ENCODE peak calls at places on chromosomes 6 and 20, in six cellular contexts. Y is hepatocyte, B is cardiac muscle cell, N is brain microvascular endothelial cell, H is fibroblast of lung, S is lung. C is an unnamed sample.

GRCh38 chr6:157669747-157670216 is 153.3 kb upstream of the SNX9 start:
- DNase-seq in Y (peak; percentile 84), B (peak; percentile 88), N (peak; percentile 61), H (peak; percentile 79), S (peak; percentile 68), C (peak; percentile 42)

GRCh38 chr6:2810092-2810671 is 31.5 kb downstream of the SERPINB1 start:
- DNase-seq in Y (peak; percentile 62), B (peak; percentile 23), N (no peak), H (no peak), S (peak; percentile 61), C (no peak)

GRCh38 chr6:132188865-132189264 is 212.4 kb downstream of the MOXD1 start:
- DNase-seq in Y (no peak), B (peak; percentile 82), N (peak; percentile 47), H (peak; percentile 92), S (no peak), C (no peak)

GRCh38 chr6:130742282-130742681 is 84.9 kb upstream of the SMLR1 start:
- DNase-seq in Y (no peak), B (no peak), N (no peak), H (peak; percentile 54), S (no peak), C (no peak)

GRCh38 chr20:44912189-44912588 is 2.3 kb downstream of the PABPC1L start:
- DNase-seq in Y (no peak), B (no peak), N (no peak), H (no peak), S (no peak), C (no peak)

GRCh38 chr6:10163159-10163962 is 251.5 kb downstream of the TFAP2A start:
- DNase-seq in Y (peak; percentile 35), B (no peak), N (no peak), H (no peak), S (no peak), C (no peak)

GRCh38 chr6:168309183-168309582 is 10.4 kb downstream of the DACT2 start:
- DNase-seq in Y (no peak), B (no peak), N (no peak), H (no peak), S (no peak), C (no peak)

GRCh38 chr20:3082306-3082951 is 2.1 kb downstream of the AVP start:
- DNase-seq in Y (peak; percentile 50), B (peak; percentile 21), N (no peak), H (no peak), S (no peak), C (no peak)

GRCh38 chr6:160306284-160306683 is 41.9 kb upstream of the SLC22A3 start:
- DNase-seq in Y (no peak), B (no peak), N (no peak), H (no peak), S (no peak), C (no peak)

GRCh38 chr20:62846528-62846890 is 15.1 kb downstream of the TCFL5 start:
- DNase-seq in Y (no peak), B (no peak), N (no peak), H (no peak), S (no peak), C (no peak)

GRCh38 chr20:47501117-47501482 is 587 bp upstream of the NCOA3 start:
- DNase-seq in Y (no peak), B (no peak), N (no peak), H (no peak), S (no peak), C (no peak)

GRCh38 chr6:158040051-158040803 is 58.6 kb downstream of the SYNJ2 start:
- DNase-seq in Y (peak; percentile 84), B (peak; percentile 96), N (peak; percentile 98), H (peak; percentile 100), S (no peak), C (no peak)

GRCh38 chr20:1265226-1265915 is 723 bp upstream of the SNPH start:
- DNase-seq in Y (no peak), B (no peak), N (no peak), H (peak; percentile 43), S (no peak), C (no peak)

GRCh38 chr6:52125139-52125538 is 37.7 kb upstream of the PKHD1 start:
- DNase-seq in Y (no peak), B (no peak), N (no peak), H (no peak), S (no peak), C (no peak)

GRCh38 chr6:12233693-12234551 is 56.2 kb upstream of the EDN1 start:
- DNase-seq in Y (peak; percentile 77), B (peak; percentile 81), N (peak; percentile 81), H (peak; percentile 90), S (peak; percentile 43), C (no peak)

GRCh38 chr6:22929228-22929627 is 359.9 kb downstream of the HDGFL1 start:
- DNase-seq in Y (no peak), B (peak; percentile 41), N (no peak), H (no peak), S (no peak), C (no peak)

GRCh38 chr20:18005170-18005989 is 36.6 kb downstream of the MGME1 start:
- DNase-seq in Y (peak; percentile 28), B (no peak), N (no peak), H (no peak), S (no peak), C (no peak)

GRCh38 chr6:127111526-127111925 is 6.9 kb upstream of the RSPO3 start:
- DNase-seq in Y (no peak), B (no peak), N (no peak), H (no peak), S (no peak), C (no peak)

GRCh38 chr20:60624066-60624465 is 628.0 kb upstream of the CDH4 start:
- DNase-seq in Y (no peak), B (no peak), N (no peak), H (no peak), S (no peak), C (no peak)

GRCh38 chr20:8356850-8357249 is 224.8 kb downstream of the PLCB1 start:
- DNase-seq in Y (no peak), B (no peak), N (no peak), H (no peak), S (no peak), C (no peak)

GRCh38 chr6:30885999-30886896 is 1.9 kb downstream of the DDR1 start:
- DNase-seq in Y (peak; percentile 90), B (peak; percentile 82), N (peak; percentile 66), H (peak; percentile 79), S (peak; percentile 41), C (peak; percentile 37)

GRCh38 chr6:135083992-135084915 is 29.6 kb upstream of the HBS1L start:
- DNase-seq in Y (no peak), B (no peak), N (no peak), H (no peak), S (no peak), C (no peak)

GRCh38 chr20:52649727-52650126 is 322.4 kb upstream of the TSHZ2 start:
- DNase-seq in Y (no peak), B (no peak), N (no peak), H (no peak), S (no peak), C (no peak)

GRCh38 chr20:18831830-18832229 is 18.2 kb downstream of the SCP2D1 start:
- DNase-seq in Y (peak; percentile 22), B (no peak), N (no peak), H (peak; percentile 3), S (no peak), C (no peak)

GRCh38 chr6:1001655-1002349 is 308.9 kb upstream of the EXOC2 start:
- DNase-seq in Y (no peak), B (no peak), N (no peak), H (no peak), S (no peak), C (no peak)

GRCh38 chr6:144331610-144332009 is 46.5 kb downstream of the UTRN start:
- DNase-seq in Y (no peak), B (peak; percentile 46), N (peak; percentile 51), H (peak; percentile 94), S (no peak), C (no peak)

GRCh38 chr6:166514196-166514595 is 72.3 kb downstream of the RAMACL start:
- DNase-seq in Y (no peak), B (no peak), N (no peak), H (no peak), S (peak; percentile 44), C (no peak)
- TF ChIP-seq CTCF in Y (no peak), B (peak; percentile 11), N (peak; percentile 46), H (no peak), S (no peak), C (no peak)

GRCh38 chr6:88135578-88136114 is 30.5 kb downstream of the CNR1 start:
- DNase-seq in Y (no peak), B (no peak), N (no peak), H (no peak), S (no peak), C (no peak)

GRCh38 chr6:88134575-88134974 is 31.6 kb downstream of the CNR1 start:
- DNase-seq in Y (no peak), B (no peak), N (no peak), H (no peak), S (no peak), C (no peak)

GRCh38 chr6:88137915-88138314 is 28.2 kb downstream of the CNR1 start:
- DNase-seq in Y (no peak), B (no peak), N (no peak), H (no peak), S (no peak), C (no peak)

GRCh38 chr6:88133718-88134117 is 32.4 kb downstream of the CNR1 start:
- DNase-seq in Y (no peak), B (no peak), N (no peak), H (no peak), S (no peak), C (no peak)
- TF ChIP-seq CTCF in Y (no peak), B (no peak), N (no peak), H (no peak), S (no peak), C (no peak)

DNA sequence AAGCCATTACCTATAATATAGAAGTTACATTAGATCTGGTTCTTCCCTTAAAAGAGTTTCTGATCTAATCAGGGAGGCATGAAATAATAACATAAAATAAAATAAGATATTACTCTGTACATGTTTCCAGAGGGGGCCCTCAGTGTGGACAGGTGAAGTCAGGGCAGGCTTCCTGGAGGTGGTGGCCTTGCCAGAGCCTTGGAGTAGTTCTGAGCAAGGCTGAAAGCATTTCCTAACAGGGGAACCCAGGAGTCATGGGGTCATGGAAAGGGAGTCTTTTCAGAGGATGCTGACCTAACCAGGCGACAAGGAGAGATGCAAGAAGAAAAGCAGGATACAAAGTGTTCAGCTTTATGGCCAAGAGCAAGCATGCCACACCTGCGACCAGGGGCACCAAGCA is 471.3 kb upstream of the AGPAT4 start:
- DNase-seq in Y (no peak), B (no peak), N (no peak), H (no peak), S (no peak), C (no peak)
- TF ChIP-seq CTCF in Y (no peak), B (no peak), N (no peak), H (no peak), S (no peak), C (no peak)

DNA sequence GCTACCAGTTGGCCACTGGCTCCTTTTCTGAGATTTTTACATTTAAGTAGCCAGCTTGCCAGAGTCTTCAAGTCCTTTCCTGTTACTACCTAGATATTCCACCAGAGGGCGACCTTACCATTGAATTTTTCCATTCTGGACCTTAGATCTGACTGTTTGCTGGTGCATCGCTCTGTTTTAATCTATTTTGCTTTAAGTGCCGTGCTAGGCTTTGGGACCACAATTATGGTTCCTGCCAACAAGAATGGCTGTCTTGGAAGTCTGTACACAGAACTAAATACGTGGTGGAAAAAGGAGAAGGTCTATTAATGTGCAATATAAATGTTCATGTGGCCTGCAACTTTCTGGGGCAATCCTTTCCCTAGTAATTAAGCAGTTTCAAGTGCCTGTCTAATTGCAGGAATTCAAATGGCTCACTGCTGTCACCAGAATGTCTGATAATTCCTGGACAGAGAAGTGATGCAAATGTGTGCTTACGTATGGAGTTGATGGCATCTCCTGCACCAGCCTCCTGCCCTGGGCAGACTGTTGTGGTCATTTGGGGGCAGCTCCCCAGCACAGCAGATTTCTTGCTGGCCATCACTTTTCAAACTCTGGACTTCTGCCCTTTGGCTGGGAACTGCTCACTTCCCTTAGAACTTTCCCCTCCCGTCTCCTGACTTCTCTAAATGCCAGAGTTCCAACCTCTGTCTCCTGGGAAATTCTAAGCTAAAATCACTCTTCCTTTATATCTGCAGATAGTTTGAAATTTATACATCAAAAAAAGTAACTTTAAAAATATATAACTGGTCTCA is 5.6 kb upstream of the HLA-DOA start:
- DNase-seq in Y (peak; percentile 84), B (peak; percentile 92), N (peak; percentile 78), H (peak; percentile 66), S (peak; percentile 69), C (no peak)
- TF ChIP-seq CTCF in Y (peak; percentile 85), B (peak; percentile 57), N (peak; percentile 74), H (peak; percentile 48), S (peak; percentile 88), C (peak; percentile 70)